ENCODE peak calls at places on chromosomes 5 and 9, in six cellular contexts. N, C, Z, A, J and E are unnamed samples.

GRCh38 chr9:101326501-101326900 is 58.3 kb downstream of the BAAT start:
- DNase-seq in N (no peak), C (no peak), Z (no peak), A (peak), J (peak), E (no peak)

GRCh38 chr9:22041792-22042191 is 32.7 kb upstream of the CDKN2B start:
- DNase-seq in N (peak), C (peak), Z (no peak), A (no peak), J (peak), E (peak)

GRCh38 chr9:136697146-136697820 is 10.0 kb upstream of the AGPAT2 start:
- DNase-seq in N (no peak), C (no peak), Z (no peak), A (no peak), J (no peak), E (no peak)

GRCh38 chr9:81771606-81772005 is 82.3 kb upstream of the TLE1 start:
- DNase-seq in N (no peak), C (no peak), Z (no peak), A (peak), J (peak), E (no peak)

GRCh38 chr9:127742435-127743088 is 7.5 kb upstream of the TOR2A start:
- DNase-seq in N (peak), C (no peak), Z (no peak), A (no peak), J (peak), E (peak)

GRCh38 chr9:85995612-85996011 is 54.7 kb downstream of the NAA35 start:
- DNase-seq in N (no peak), C (no peak), Z (no peak), A (no peak), J (no peak), E (no peak)

GRCh38 chr9:110835404-110835803 is 166.8 kb downstream of the MUSK start:
- DNase-seq in N (peak), C (no peak), Z (no peak), A (peak), J (peak), E (peak)

GRCh38 chr5:5342784-5343183 is 79.7 kb upstream of the ICE1 start:
- DNase-seq in N (no peak), C (no peak), Z (no peak), A (peak), J (peak), E (no peak)